ENCODE peak calls at places on chromosome 19, in seven cellular contexts. One of them, this sample, is unnamed.

GRCh38 chr19:42316223-42317211 is 3.4 kb downstream of the TMEM145 start:
- DNase-seq in stimulated activated CD8-positive, alpha-beta memory T cell treated with anti-CD3 and anti-CD28 coated beads, Interleukin-4, amount 100 ng/mL, for 24 hours: no peak
- DNase-seq in sciatic nerve: no peak
- DNase-seq in left colon: peak
- DNase-seq in NCI-H2081: no peak
- DNase-seq in kidney glomerular epithelial cell: no peak
- DNase-seq in effector CD8-positive, alpha-beta T cell: no peak
- DNase-seq in this sample: no peak

GRCh38 chr19:35872180-35872579 is 3.8 kb downstream of the APLP1 start:
- DNase-seq in NCI-H2081: no peak
- DNase-seq in effector CD8-positive, alpha-beta T cell: no peak
- DNase-seq in kidney glomerular epithelial cell: no peak
- DNase-seq in left colon: no peak
- DNase-seq in sciatic nerve: no peak
- DNase-seq in stimulated activated CD8-positive, alpha-beta memory T cell treated with anti-CD3 and anti-CD28 coated beads, Interleukin-4, amount 100 ng/mL, for 24 hours: no peak
- DNase-seq in this sample: no peak

GRCh38 chr19:36051236-36051635 is 2.8 kb downstream of the THAP8 start:
- DNase-seq in NCI-H2081: no peak
- DNase-seq in sciatic nerve: no peak
- DNase-seq in effector CD8-positive, alpha-beta T cell: no peak
- DNase-seq in stimulated activated CD8-positive, alpha-beta memory T cell treated with anti-CD3 and anti-CD28 coated beads, Interleukin-4, amount 100 ng/mL, for 24 hours: no peak
- DNase-seq in left colon: no peak
- DNase-seq in kidney glomerular epithelial cell: no peak
- DNase-seq in this sample: peak

GRCh38 chr19:16342002-16342715 is 17.5 kb downstream of the KLF2 start:
- DNase-seq in kidney glomerular epithelial cell: peak
- DNase-seq in stimulated activated CD8-positive, alpha-beta memory T cell treated with anti-CD3 and anti-CD28 coated beads, Interleukin-4, amount 100 ng/mL, for 24 hours: no peak
- DNase-seq in sciatic nerve: no peak
- DNase-seq in NCI-H2081: no peak
- DNase-seq in left colon: no peak
- DNase-seq in effector CD8-positive, alpha-beta T cell: no peak
- DNase-seq in this sample: peak

GRCh38 chr19:6012416-6013170 is 34.7 kb upstream of the RANBP3 start:
- DNase-seq in stimulated activated CD8-positive, alpha-beta memory T cell treated with anti-CD3 and anti-CD28 coated beads, Interleukin-4, amount 100 ng/mL, for 24 hours: no peak
- DNase-seq in left colon: no peak
- DNase-seq in sciatic nerve: no peak
- DNase-seq in kidney glomerular epithelial cell: no peak
- DNase-seq in NCI-H2081: no peak
- DNase-seq in effector CD8-positive, alpha-beta T cell: no peak
- DNase-seq in this sample: no peak

GRCh38 chr19:45769821-45770191 is 754 bp upstream of the SIX5 start:
- DNase-seq in NCI-H2081: no peak
- DNase-seq in effector CD8-positive, alpha-beta T cell: peak
- DNase-seq in stimulated activated CD8-positive, alpha-beta memory T cell treated with anti-CD3 and anti-CD28 coated beads, Interleukin-4, amount 100 ng/mL, for 24 hours: no peak
- DNase-seq in left colon: peak
- DNase-seq in sciatic nerve: peak
- DNase-seq in kidney glomerular epithelial cell: no peak
- DNase-seq in this sample: no peak

GRCh38 chr19:2983351-2984195 is 6.2 kb downstream of the TLE6 start:
- DNase-seq in sciatic nerve: peak
- DNase-seq in NCI-H2081: peak
- DNase-seq in kidney glomerular epithelial cell: peak
- DNase-seq in stimulated activated CD8-positive, alpha-beta memory T cell treated with anti-CD3 and anti-CD28 coated beads, Interleukin-4, amount 100 ng/mL, for 24 hours: no peak
- DNase-seq in effector CD8-positive, alpha-beta T cell: no peak
- DNase-seq in left colon: peak
- DNase-seq in this sample: no peak

GRCh38 chr19:38695832-38696732 is 48.2 kb downstream of the CAPN12 start:
- DNase-seq in left colon: no peak
- DNase-seq in effector CD8-positive, alpha-beta T cell: no peak
- DNase-seq in NCI-H2081: no peak
- DNase-seq in sciatic nerve: no peak
- DNase-seq in kidney glomerular epithelial cell: no peak
- DNase-seq in stimulated activated CD8-positive, alpha-beta memory T cell treated with anti-CD3 and anti-CD28 coated beads, Interleukin-4, amount 100 ng/mL, for 24 hours: no peak
- DNase-seq in this sample: no peak

GRCh38 chr19:47573076-47574026 is at the start of gene ZNF541:
- DNase-seq in stimulated activated CD8-positive, alpha-beta memory T cell treated with anti-CD3 and anti-CD28 coated beads, Interleukin-4, amount 100 ng/mL, for 24 hours: peak
- DNase-seq in effector CD8-positive, alpha-beta T cell: peak
- DNase-seq in left colon: peak
- DNase-seq in NCI-H2081: no peak
- DNase-seq in kidney glomerular epithelial cell: no peak
- DNase-seq in sciatic nerve: peak
- DNase-seq in this sample: no peak

GRCh38 chr19:35000647-35001501 is 751 bp downstream of the GRAMD1A start:
- DNase-seq in kidney glomerular epithelial cell: peak
- DNase-seq in NCI-H2081: peak
- DNase-seq in left colon: peak
- DNase-seq in sciatic nerve: no peak
- DNase-seq in stimulated activated CD8-positive, alpha-beta memory T cell treated with anti-CD3 and anti-CD28 coated beads, Interleukin-4, amount 100 ng/mL, for 24 hours: peak
- DNase-seq in effector CD8-positive, alpha-beta T cell: no peak
- DNase-seq in this sample: peak

GRCh38 chr19:55559684-55560083 is 14.3 kb upstream of the SBK3 start:
- DNase-seq in sciatic nerve: no peak
- DNase-seq in effector CD8-positive, alpha-beta T cell: no peak
- DNase-seq in kidney glomerular epithelial cell: no peak
- DNase-seq in left colon: no peak
- DNase-seq in stimulated activated CD8-positive, alpha-beta memory T cell treated with anti-CD3 and anti-CD28 coated beads, Interleukin-4, amount 100 ng/mL, for 24 hours: no peak
- DNase-seq in NCI-H2081: no peak
- DNase-seq in this sample: no peak

GRCh38 chr19:34788074-34788473 is 15.1 kb upstream of the ZNF599 start:
- DNase-seq in NCI-H2081: no peak
- DNase-seq in effector CD8-positive, alpha-beta T cell: no peak
- DNase-seq in left colon: no peak
- DNase-seq in stimulated activated CD8-positive, alpha-beta memory T cell treated with anti-CD3 and anti-CD28 coated beads, Interleukin-4, amount 100 ng/mL, for 24 hours: no peak
- DNase-seq in sciatic nerve: no peak
- DNase-seq in kidney glomerular epithelial cell: no peak
- DNase-seq in this sample: no peak

GRCh38 chr19:31128291-31128690 is 220.9 kb downstream of the TSHZ3 start:
- DNase-seq in sciatic nerve: no peak
- DNase-seq in NCI-H2081: no peak
- DNase-seq in kidney glomerular epithelial cell: no peak
- DNase-seq in stimulated activated CD8-positive, alpha-beta memory T cell treated with anti-CD3 and anti-CD28 coated beads, Interleukin-4, amount 100 ng/mL, for 24 hours: no peak
- DNase-seq in effector CD8-positive, alpha-beta T cell: no peak
- DNase-seq in left colon: no peak
- DNase-seq in this sample: no peak

GRCh38 chr19:10533656-10534386 is 9.9 kb upstream of the ATG4D start:
- DNase-seq in kidney glomerular epithelial cell: peak
- DNase-seq in stimulated activated CD8-positive, alpha-beta memory T cell treated with anti-CD3 and anti-CD28 coated beads, Interleukin-4, amount 100 ng/mL, for 24 hours: no peak
- DNase-seq in effector CD8-positive, alpha-beta T cell: no peak
- DNase-seq in left colon: no peak
- DNase-seq in sciatic nerve: no peak
- DNase-seq in NCI-H2081: no peak
- DNase-seq in this sample: peak

GRCh38 chr19:57872450-57872849 is 16.4 kb downstream of the ZNF814 start:
- DNase-seq in sciatic nerve: no peak
- DNase-seq in kidney glomerular epithelial cell: no peak
- DNase-seq in NCI-H2081: no peak
- DNase-seq in effector CD8-positive, alpha-beta T cell: no peak
- DNase-seq in stimulated activated CD8-positive, alpha-beta memory T cell treated with anti-CD3 and anti-CD28 coated beads, Interleukin-4, amount 100 ng/mL, for 24 hours: no peak
- DNase-seq in left colon: no peak
- DNase-seq in this sample: no peak

GRCh38 chr19:50646074-50646807 is 3.0 kb upstream of the C19orf81 start:
- DNase-seq in NCI-H2081: no peak
- DNase-seq in effector CD8-positive, alpha-beta T cell: no peak
- DNase-seq in sciatic nerve: no peak
- DNase-seq in kidney glomerular epithelial cell: peak
- DNase-seq in stimulated activated CD8-positive, alpha-beta memory T cell treated with anti-CD3 and anti-CD28 coated beads, Interleukin-4, amount 100 ng/mL, for 24 hours: no peak
- DNase-seq in left colon: no peak
- DNase-seq in this sample: peak

GRCh38 chr19:46049597-46049996 is 8.8 kb upstream of the IGFL4 start:
- DNase-seq in sciatic nerve: no peak
- DNase-seq in stimulated activated CD8-positive, alpha-beta memory T cell treated with anti-CD3 and anti-CD28 coated beads, Interleukin-4, amount 100 ng/mL, for 24 hours: no peak
- DNase-seq in NCI-H2081: no peak
- DNase-seq in kidney glomerular epithelial cell: no peak
- DNase-seq in left colon: no peak
- DNase-seq in effector CD8-positive, alpha-beta T cell: no peak
- DNase-seq in this sample: no peak

GRCh38 chr19:49688531-49689132 is 762 bp upstream of the ADM5 start:
- DNase-seq in NCI-H2081: no peak
- DNase-seq in left colon: no peak
- DNase-seq in effector CD8-positive, alpha-beta T cell: no peak
- DNase-seq in sciatic nerve: no peak
- DNase-seq in stimulated activated CD8-positive, alpha-beta memory T cell treated with anti-CD3 and anti-CD28 coated beads, Interleukin-4, amount 100 ng/mL, for 24 hours: no peak
- DNase-seq in kidney glomerular epithelial cell: no peak
- DNase-seq in this sample: no peak

GRCh38 chr19:19083413-19084178 is 19.8 kb downstream of the SLC25A42 start:
- DNase-seq in sciatic nerve: no peak
- DNase-seq in stimulated activated CD8-positive, alpha-beta memory T cell treated with anti-CD3 and anti-CD28 coated beads, Interleukin-4, amount 100 ng/mL, for 24 hours: no peak
- DNase-seq in kidney glomerular epithelial cell: no peak
- DNase-seq in effector CD8-positive, alpha-beta T cell: no peak
- DNase-seq in NCI-H2081: no peak
- DNase-seq in left colon: no peak
- DNase-seq in this sample: no peak

GRCh38 chr19:48344892-48345291 is 18.8 kb downstream of the TMEM143 start:
- DNase-seq in sciatic nerve: no peak
- DNase-seq in stimulated activated CD8-positive, alpha-beta memory T cell treated with anti-CD3 and anti-CD28 coated beads, Interleukin-4, amount 100 ng/mL, for 24 hours: no peak
- DNase-seq in NCI-H2081: no peak
- DNase-seq in left colon: no peak
- DNase-seq in effector CD8-positive, alpha-beta T cell: no peak
- DNase-seq in kidney glomerular epithelial cell: no peak
- DNase-seq in this sample: no peak

GRCh38 chr19:14198384-14199376 is 7.3 kb downstream of the ADGRL1 start:
- DNase-seq in kidney glomerular epithelial cell: no peak
- DNase-seq in left colon: no peak
- DNase-seq in stimulated activated CD8-positive, alpha-beta memory T cell treated with anti-CD3 and anti-CD28 coated beads, Interleukin-4, amount 100 ng/mL, for 24 hours: no peak
- DNase-seq in effector CD8-positive, alpha-beta T cell: no peak
- DNase-seq in NCI-H2081: no peak
- DNase-seq in sciatic nerve: no peak
- DNase-seq in this sample: no peak

GRCh38 chr19:8578642-8579265 is 1.5 kb upstream of the MYO1F start:
- DNase-seq in stimulated activated CD8-positive, alpha-beta memory T cell treated with anti-CD3 and anti-CD28 coated beads, Interleukin-4, amount 100 ng/mL, for 24 hours: peak
- DNase-seq in left colon: peak
- DNase-seq in sciatic nerve: peak
- DNase-seq in kidney glomerular epithelial cell: peak
- DNase-seq in effector CD8-positive, alpha-beta T cell: peak
- DNase-seq in NCI-H2081: peak
- DNase-seq in this sample: peak

GRCh38 chr19:53328967-53329366 is 4.6 kb upstream of the ZNF845 start:
- DNase-seq in left colon: peak
- DNase-seq in effector CD8-positive, alpha-beta T cell: no peak
- DNase-seq in stimulated activated CD8-positive, alpha-beta memory T cell treated with anti-CD3 and anti-CD28 coated beads, Interleukin-4, amount 100 ng/mL, for 24 hours: peak
- DNase-seq in NCI-H2081: no peak
- DNase-seq in kidney glomerular epithelial cell: no peak
- DNase-seq in sciatic nerve: peak
- DNase-seq in this sample: no peak

GRCh38 chr19:3033595-3034193 is 4.6 kb upstream of the TLE2 start:
- DNase-seq in sciatic nerve: no peak
- DNase-seq in NCI-H2081: no peak
- DNase-seq in kidney glomerular epithelial cell: no peak
- DNase-seq in stimulated activated CD8-positive, alpha-beta memory T cell treated with anti-CD3 and anti-CD28 coated beads, Interleukin-4, amount 100 ng/mL, for 24 hours: no peak
- DNase-seq in left colon: no peak
- DNase-seq in effector CD8-positive, alpha-beta T cell: no peak
- DNase-seq in this sample: no peak

GRCh38 chr19:6674868-6675305 is 4.9 kb upstream of the TNFSF14 start:
- DNase-seq in kidney glomerular epithelial cell: peak
- DNase-seq in left colon: peak
- DNase-seq in NCI-H2081: no peak
- DNase-seq in effector CD8-positive, alpha-beta T cell: peak
- DNase-seq in sciatic nerve: peak
- DNase-seq in stimulated activated CD8-positive, alpha-beta memory T cell treated with anti-CD3 and anti-CD28 coated beads, Interleukin-4, amount 100 ng/mL, for 24 hours: peak
- DNase-seq in this sample: peak

GRCh38 chr19:31516756-31517155 is 167.5 kb upstream of the TSHZ3 start:
- DNase-seq in stimulated activated CD8-positive, alpha-beta memory T cell treated with anti-CD3 and anti-CD28 coated beads, Interleukin-4, amount 100 ng/mL, for 24 hours: no peak
- DNase-seq in sciatic nerve: no peak
- DNase-seq in kidney glomerular epithelial cell: no peak
- DNase-seq in left colon: no peak
- DNase-seq in NCI-H2081: no peak
- DNase-seq in effector CD8-positive, alpha-beta T cell: no peak
- DNase-seq in this sample: no peak

GRCh38 chr19:7701654-7702457 is at the start of gene FCER2:
- DNase-seq in sciatic nerve: peak
- DNase-seq in kidney glomerular epithelial cell: no peak
- DNase-seq in left colon: peak
- DNase-seq in NCI-H2081: no peak
- DNase-seq in stimulated activated CD8-positive, alpha-beta memory T cell treated with anti-CD3 and anti-CD28 coated beads, Interleukin-4, amount 100 ng/mL, for 24 hours: no peak
- DNase-seq in effector CD8-positive, alpha-beta T cell: no peak
- DNase-seq in this sample: no peak

GRCh38 chr19:38034153-38034835 is 127.3 kb downstream of the SIPA1L3 start:
- DNase-seq in kidney glomerular epithelial cell: peak
- DNase-seq in left colon: peak
- DNase-seq in effector CD8-positive, alpha-beta T cell: no peak
- DNase-seq in NCI-H2081: no peak
- DNase-seq in sciatic nerve: no peak
- DNase-seq in stimulated activated CD8-positive, alpha-beta memory T cell treated with anti-CD3 and anti-CD28 coated beads, Interleukin-4, amount 100 ng/mL, for 24 hours: no peak
- DNase-seq in this sample: no peak

GRCh38 chr19:53989600-53990533 is 1.6 kb upstream of the CACNG6 start:
- DNase-seq in sciatic nerve: no peak
- DNase-seq in left colon: no peak
- DNase-seq in kidney glomerular epithelial cell: peak
- DNase-seq in stimulated activated CD8-positive, alpha-beta memory T cell treated with anti-CD3 and anti-CD28 coated beads, Interleukin-4, amount 100 ng/mL, for 24 hours: no peak
- DNase-seq in NCI-H2081: no peak
- DNase-seq in effector CD8-positive, alpha-beta T cell: no peak
- DNase-seq in this sample: peak

GRCh38 chr19:53091413-53091812 is 11.8 kb downstream of the ZNF160 start:
- DNase-seq in kidney glomerular epithelial cell: no peak
- DNase-seq in left colon: no peak
- DNase-seq in NCI-H2081: no peak
- DNase-seq in effector CD8-positive, alpha-beta T cell: no peak
- DNase-seq in stimulated activated CD8-positive, alpha-beta memory T cell treated with anti-CD3 and anti-CD28 coated beads, Interleukin-4, amount 100 ng/mL, for 24 hours: no peak
- DNase-seq in sciatic nerve: no peak
- DNase-seq in this sample: no peak

GRCh38 chr19:4014541-4015491 is 7.3 kb downstream of the PIAS4 start:
- DNase-seq in stimulated activated CD8-positive, alpha-beta memory T cell treated with anti-CD3 and anti-CD28 coated beads, Interleukin-4, amount 100 ng/mL, for 24 hours: peak
- DNase-seq in kidney glomerular epithelial cell: no peak
- DNase-seq in NCI-H2081: no peak
- DNase-seq in effector CD8-positive, alpha-beta T cell: peak
- DNase-seq in left colon: no peak
- DNase-seq in sciatic nerve: no peak
- DNase-seq in this sample: no peak

GRCh38 chr19:2719910-2720776 is 1.0 kb downstream of the DIRAS1 start:
- DNase-seq in kidney glomerular epithelial cell: peak
- DNase-seq in sciatic nerve: no peak
- DNase-seq in stimulated activated CD8-positive, alpha-beta memory T cell treated with anti-CD3 and anti-CD28 coated beads, Interleukin-4, amount 100 ng/mL, for 24 hours: no peak
- DNase-seq in effector CD8-positive, alpha-beta T cell: no peak
- DNase-seq in NCI-H2081: no peak
- DNase-seq in left colon: no peak
- DNase-seq in this sample: no peak

GRCh38 chr19:1105873-1106840 is 2.4 kb downstream of the GPX4 start:
- DNase-seq in NCI-H2081: no peak
- DNase-seq in sciatic nerve: no peak
- DNase-seq in kidney glomerular epithelial cell: no peak
- DNase-seq in effector CD8-positive, alpha-beta T cell: no peak
- DNase-seq in stimulated activated CD8-positive, alpha-beta memory T cell treated with anti-CD3 and anti-CD28 coated beads, Interleukin-4, amount 100 ng/mL, for 24 hours: no peak
- DNase-seq in left colon: no peak
- DNase-seq in this sample: no peak

GRCh38 chr19:11278670-11279069 is 16.3 kb upstream of the DOCK6 start:
- DNase-seq in kidney glomerular epithelial cell: no peak
- DNase-seq in sciatic nerve: no peak
- DNase-seq in left colon: no peak
- DNase-seq in NCI-H2081: no peak
- DNase-seq in stimulated activated CD8-positive, alpha-beta memory T cell treated with anti-CD3 and anti-CD28 coated beads, Interleukin-4, amount 100 ng/mL, for 24 hours: no peak
- DNase-seq in effector CD8-positive, alpha-beta T cell: no peak
- DNase-seq in this sample: no peak

GRCh38 chr19:3073159-3073563 is 10.9 kb upstream of the TLE5 start:
- DNase-seq in sciatic nerve: no peak
- DNase-seq in kidney glomerular epithelial cell: no peak
- DNase-seq in left colon: no peak
- DNase-seq in NCI-H2081: peak
- DNase-seq in stimulated activated CD8-positive, alpha-beta memory T cell treated with anti-CD3 and anti-CD28 coated beads, Interleukin-4, amount 100 ng/mL, for 24 hours: no peak
- DNase-seq in effector CD8-positive, alpha-beta T cell: no peak
- DNase-seq in this sample: peak

GRCh38 chr19:29467824-29468401 is 57.9 kb upstream of the VSTM2B start:
- DNase-seq in kidney glomerular epithelial cell: peak
- DNase-seq in NCI-H2081: no peak
- DNase-seq in sciatic nerve: no peak
- DNase-seq in left colon: no peak
- DNase-seq in stimulated activated CD8-positive, alpha-beta memory T cell treated with anti-CD3 and anti-CD28 coated beads, Interleukin-4, amount 100 ng/mL, for 24 hours: peak
- DNase-seq in effector CD8-positive, alpha-beta T cell: no peak
- DNase-seq in this sample: peak

GRCh38 chr19:2639999-2640398 is 62.5 kb downstream of the GNG7 start:
- DNase-seq in effector CD8-positive, alpha-beta T cell: no peak
- DNase-seq in kidney glomerular epithelial cell: no peak
- DNase-seq in NCI-H2081: no peak
- DNase-seq in stimulated activated CD8-positive, alpha-beta memory T cell treated with anti-CD3 and anti-CD28 coated beads, Interleukin-4, amount 100 ng/mL, for 24 hours: no peak
- DNase-seq in left colon: no peak
- DNase-seq in sciatic nerve: no peak
- DNase-seq in this sample: no peak

GRCh38 chr19:18097993-18098890 is 664 bp downstream of the MAST3 start:
- DNase-seq in effector CD8-positive, alpha-beta T cell: no peak
- DNase-seq in NCI-H2081: no peak
- DNase-seq in kidney glomerular epithelial cell: no peak
- DNase-seq in stimulated activated CD8-positive, alpha-beta memory T cell treated with anti-CD3 and anti-CD28 coated beads, Interleukin-4, amount 100 ng/mL, for 24 hours: no peak
- DNase-seq in sciatic nerve: no peak
- DNase-seq in left colon: no peak
- DNase-seq in this sample: no peak